ENCODE peak calls at places on chromosomes 3 and 15, in ten cellular contexts. J, A, G, F, E, Q, Z, W, R and U are unnamed samples.

GRCh38 chr3:30553641-30554316 is 52.6 kb upstream of the TGFBR2 start:
- DNase-seq in J (no peak), A (no peak), G (no peak), F (no peak), E (no peak), Q (no peak), Z (peak; percentile 68), W (no peak), R (no peak), U (no peak)

GRCh38 chr15:59137566-59137965 is 32.6 kb downstream of the CCNB2 start:
- DNase-seq in J (no peak), A (no peak), G (no peak), F (no peak), E (no peak), Q (no peak), Z (no peak), W (no peak), R (no peak), U (no peak)

GRCh38 chr15:85837011-85837433 is 42.3 kb upstream of the KLHL25 start:
- DNase-seq in J (no peak), A (peak; percentile 1), G (no peak), F (peak; percentile 33), E (no peak), Q (no peak), Z (no peak), W (no peak), R (no peak), U (peak; percentile 28)

GRCh38 chr15:64985382-64986033 is 4.2 kb downstream of the SPG21 start:
- DNase-seq in J (no peak), A (no peak), G (no peak), F (no peak), E (no peak), Q (no peak), Z (peak; percentile 75), W (no peak), R (no peak), U (peak; percentile 61)

GRCh38 chr3:14988988-14989394 is 41.6 kb downstream of the NR2C2 start:
- DNase-seq in J (no peak), A (no peak), G (no peak), F (no peak), E (no peak), Q (no peak), Z (no peak), W (no peak), R (no peak), U (peak; percentile 35)

GRCh38 chr3:10312866-10313265 is 8.0 kb downstream of the SEC13 start:
- DNase-seq in J (no peak), A (no peak), G (no peak), F (no peak), E (no peak), Q (no peak), Z (peak; percentile 52), W (no peak), R (no peak), U (no peak)

GRCh38 chr3:55434789-55435188 is 52.3 kb downstream of the WNT5A start:
- DNase-seq in J (no peak), A (no peak), G (no peak), F (no peak), E (no peak), Q (no peak), Z (peak; percentile 55), W (no peak), R (peak; percentile 37), U (peak; percentile 38)

GRCh38 chr3:10462641-10463040 is 42.7 kb downstream of the ATP2B2 start:
- DNase-seq in J (no peak), A (no peak), G (no peak), F (no peak), E (no peak), Q (no peak), Z (no peak), W (no peak), R (no peak), U (no peak)

GRCh38 chr3:42829628-42830436 is 20.6 kb downstream of the ACKR2 start:
- DNase-seq in J (no peak), A (no peak), G (no peak), F (no peak), E (no peak), Q (no peak), Z (no peak), W (no peak), R (no peak), U (no peak)

GRCh38 chr15:77554306-77555080 is 78.2 kb downstream of the LINGO1 start:
- DNase-seq in J (no peak), A (no peak), G (no peak), F (no peak), E (no peak), Q (no peak), Z (no peak), W (no peak), R (no peak), U (no peak)

DNA sequence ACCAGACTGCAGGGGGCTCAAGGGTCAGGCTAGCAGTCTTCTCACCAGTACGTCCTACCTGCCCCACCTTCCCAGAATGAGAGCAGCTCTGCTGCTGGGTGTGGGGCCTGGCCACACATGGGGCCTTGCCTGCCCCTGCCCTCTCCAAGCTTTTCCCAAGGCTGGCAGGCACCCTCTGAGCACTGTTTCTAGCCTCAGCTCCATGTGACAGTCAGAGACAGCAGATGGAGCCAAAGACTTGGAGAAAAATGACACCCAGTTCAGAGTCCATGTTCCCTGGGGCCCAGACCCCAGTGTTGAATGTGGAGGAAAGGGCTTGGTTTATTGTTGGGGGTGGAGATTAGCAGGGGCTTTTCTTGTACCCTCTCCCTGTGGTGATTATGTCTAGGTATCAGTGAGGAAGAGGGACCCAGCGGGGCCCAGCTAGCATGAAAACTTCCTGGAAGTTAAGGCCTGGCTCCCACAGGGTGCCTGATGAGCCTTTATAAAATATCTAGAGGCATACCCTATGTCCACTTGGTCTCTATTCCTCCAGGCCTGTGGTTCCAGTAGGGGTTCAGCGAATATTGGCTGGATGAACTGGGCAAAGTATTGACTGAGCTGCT is 153.8 kb downstream of the EEFSEC start:
- DNase-seq in J (no peak), A (no peak), G (no peak), F (no peak), E (no peak), Q (no peak), Z (no peak), W (no peak), R (no peak), U (peak; percentile 14)
- TF ChIP-seq CTCF in J (no peak), A (no peak), G (no peak), F (no peak), E (no peak), Q (no peak), Z (no peak), W (no peak), R (no peak), U (no peak)

DNA sequence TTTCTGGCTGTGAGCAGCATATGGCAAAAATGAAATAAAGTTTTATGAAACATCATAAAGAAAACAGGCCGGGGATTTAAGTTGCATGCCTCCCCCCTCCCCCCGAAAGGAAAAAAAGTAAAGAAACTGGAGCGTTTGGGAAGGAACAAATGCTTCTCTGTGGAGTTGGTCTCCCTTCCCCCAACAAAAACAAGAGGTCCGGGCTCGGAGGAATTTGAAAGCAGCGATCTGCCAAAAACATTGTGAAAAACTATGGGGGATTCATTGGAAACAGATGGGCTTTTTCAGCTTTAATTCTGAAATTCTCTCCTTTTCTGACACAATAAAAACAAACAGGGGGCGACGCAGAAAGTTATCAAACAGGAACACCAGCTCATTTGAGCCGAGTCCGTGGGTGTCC is 17.0 kb downstream of the RGMA start:
- DNase-seq in J (no peak), A (peak; percentile 68), G (no peak), F (no peak), E (no peak), Q (no peak), Z (peak; percentile 81), W (no peak), R (peak; percentile 66), U (no peak)
- H3K4me3 ChIP-seq in J (peak overlapping the region; percentile 63), A (peak overlapping the region; percentile 65), G (peak overlapping the region; percentile 66), F (peak overlapping the region; percentile 67), E (peak overlapping the region; percentile 52), Q (peak overlapping the region; percentile 36), Z (peak overlapping the region; percentile 73), W (no peak overlapping the region), R (peak overlapping the region; percentile 62), U (no peak overlapping the region)

GRCh38 chr3:184042617-184043016 is 10.2 kb upstream of the HTR3C start:
- DNase-seq in J (no peak), A (no peak), G (no peak), F (no peak), E (no peak), Q (no peak), Z (no peak), W (no peak), R (no peak), U (no peak)

GRCh38 chr3:184039414-184039813 is 7.9 kb downstream of the HTR3D start:
- DNase-seq in J (no peak), A (no peak), G (no peak), F (no peak), E (no peak), Q (no peak), Z (no peak), W (no peak), R (peak; percentile 38), U (peak; percentile 24)

GRCh38 chr3:184037816-184038215 is 6.3 kb downstream of the HTR3D start:
- DNase-seq in J (no peak), A (no peak), G (no peak), F (no peak), E (no peak), Q (no peak), Z (no peak), W (no peak), R (no peak), U (no peak)

GRCh38 chr3:184040010-184040409 is 8.5 kb downstream of the HTR3D start:
- DNase-seq in J (no peak), A (no peak), G (no peak), F (no peak), E (no peak), Q (no peak), Z (peak; percentile 38), W (no peak), R (peak; percentile 26), U (peak; percentile 28)
- TF ChIP-seq CTCF in J (no peak), A (peak; percentile 44), G (peak; percentile 56), F (no peak), E (no peak), Q (peak; percentile 55), Z (peak; percentile 66), W (no peak), R (peak; percentile 36), U (peak; percentile 33)

GRCh38 chr3:169150874-169151273 is 512.6 kb downstream of the MECOM start:
- DNase-seq in J (no peak), A (no peak), G (no peak), F (no peak), E (no peak), Q (no peak), Z (no peak), W (no peak), R (peak; percentile 51), U (no peak)

GRCh38 chr3:169148448-169149348 is 514.8 kb downstream of the MECOM start:
- DNase-seq in J (no peak), A (peak; percentile 10), G (no peak), F (no peak), E (no peak), Q (no peak), Z (no peak), W (no peak), R (no peak), U (no peak)

GRCh38 chr3:169150343-169150742 is 513.2 kb downstream of the MECOM start:
- DNase-seq in J (no peak), A (no peak), G (no peak), F (no peak), E (no peak), Q (no peak), Z (peak; percentile 32), W (no peak), R (no peak), U (no peak)

GRCh38 chr3:169147246-169148008 is 516.1 kb downstream of the MECOM start:
- DNase-seq in J (no peak), A (peak; percentile 76), G (no peak), F (no peak), E (peak; percentile 71), Q (peak; percentile 59), Z (peak; percentile 81), W (no peak), R (peak; percentile 86), U (peak; percentile 17)

GRCh38 chr3:169149349-169149890 is 514.1 kb downstream of the MECOM start:
- DNase-seq in J (peak; percentile 3), A (peak; percentile 88), G (peak; percentile 62), F (peak; percentile 56), E (peak; percentile 93), Q (peak; percentile 88), Z (peak; percentile 93), W (peak; percentile 42), R (peak; percentile 87), U (peak; percentile 76)
- H3K4me3 ChIP-seq in J (peak overlapping the region; percentile 8), A (peak overlapping the region; percentile 38), G (peak overlapping the region; percentile 63), F (no peak overlapping the region), E (no peak overlapping the region), Q (peak overlapping the region; percentile 11), Z (peak overlapping the region; percentile 47), W (no peak overlapping the region), R (peak overlapping the region; percentile 37), U (no peak overlapping the region)